ENCODE peak calls at places on chromosomes 6 and 20, in nine cellular contexts. X is colonic mucosa, B is K562, G is fibroblast of lung, Q is IMR-90, S is GM23248, O is neuronal stem cell, Y is kidney, H is astrocyte. K is an unnamed sample.

GRCh38 chr6:100892693-100893092 is 11.6 kb upstream of the ASCC3 start:
- DNase-seq in X (no peak), B (no peak), G (peak; percentile 7), Q (no peak), S (no peak), O (no peak), Y (no peak), H (no peak), K (no peak)

GRCh38 chr6:69680302-69680701 is 116.5 kb downstream of the LMBRD1 start:
- DNase-seq in X (no peak), B (no peak), G (no peak), Q (no peak), S (no peak), O (no peak), Y (no peak), H (no peak), K (no peak)

GRCh38 chr6:144064402-144064830 is 31.0 kb downstream of the SF3B5 start:
- DNase-seq in X (peak; percentile 58), B (peak; percentile 76), G (no peak), Q (no peak), S (peak; percentile 43), O (peak; percentile 32), Y (peak; percentile 80), H (no peak), K (peak; percentile 20)

GRCh38 chr6:74320076-74320475 is 624.1 kb downstream of the CD109 start:
- DNase-seq in X (no peak), B (no peak), G (no peak), Q (no peak), S (no peak), O (no peak), Y (no peak), H (no peak), K (no peak)

GRCh38 chr6:166005846-166006592 is 161.6 kb downstream of the TBXT start:
- DNase-seq in X (peak; percentile 32), B (no peak), G (peak; percentile 88), Q (peak; percentile 94), S (peak; percentile 80), O (no peak), Y (peak; percentile 89), H (peak; percentile 87), K (no peak)

GRCh38 chr6:41286544-41287346 is at the start of gene TREM1:
- DNase-seq in X (no peak), B (no peak), G (no peak), Q (peak; percentile 51), S (peak; percentile 87), O (no peak), Y (no peak), H (no peak), K (peak; percentile 4)

GRCh38 chr6:143823463-143824006 is 19.6 kb upstream of the LTV1 start:
- DNase-seq in X (no peak), B (no peak), G (peak; percentile 33), Q (peak; percentile 33), S (no peak), O (no peak), Y (no peak), H (no peak), K (no peak)

GRCh38 chr20:59182401-59183044 is 18.9 kb downstream of the ZNF831 start:
- DNase-seq in X (no peak), B (no peak), G (no peak), Q (no peak), S (no peak), O (no peak), Y (no peak), H (no peak), K (no peak)

GRCh38 chr6:26351544-26351953 is 13.4 kb upstream of the BTN3A2 start:
- DNase-seq in X (no peak), B (peak; percentile 52), G (peak; percentile 98), Q (peak; percentile 99), S (peak; percentile 94), O (no peak), Y (no peak), H (peak; percentile 97), K (peak; percentile 71)

GRCh38 chr6:17389274-17389847 is 4.0 kb upstream of the CAP2 start:
- DNase-seq in X (no peak), B (no peak), G (no peak), Q (peak; percentile 77), S (peak; percentile 74), O (no peak), Y (no peak), H (no peak), K (peak; percentile 73)

GRCh38 chr20:23637282-23638221 is at the start of gene CST3:
- DNase-seq in X (peak; percentile 94), B (peak; percentile 91), G (peak; percentile 87), Q (peak; percentile 81), S (peak; percentile 93), O (peak; percentile 64), Y (peak; percentile 97), H (peak; percentile 72), K (peak; percentile 95)

GRCh38 chr6:153965996-153966395 is 73.0 kb upstream of the OPRM1 start:
- DNase-seq in X (no peak), B (no peak), G (peak; percentile 47), Q (no peak), S (peak; percentile 6), O (no peak), Y (no peak), H (peak; percentile 49), K (peak; percentile 1)

GRCh38 chr6:99588618-99589289 is 17.9 kb upstream of the PRDM13 start:
- DNase-seq in X (peak; percentile 65), B (no peak), G (peak; percentile 71), Q (peak; percentile 59), S (peak; percentile 77), O (peak; percentile 65), Y (peak; percentile 84), H (peak; percentile 61), K (peak; percentile 69)

GRCh38 chr20:44187054-44187762 is at the start of gene JPH2:
- DNase-seq in X (peak; percentile 64), B (no peak), G (peak; percentile 79), Q (peak; percentile 67), S (peak; percentile 89), O (no peak), Y (no peak), H (peak; percentile 68), K (peak; percentile 88)

GRCh38 chr20:1881240-1881835 is 13.9 kb upstream of the SIRPA start:
- DNase-seq in X (no peak), B (no peak), G (no peak), Q (no peak), S (no peak), O (no peak), Y (no peak), H (no peak), K (no peak)

GRCh38 chr6:138824482-138825134 is 28.7 kb downstream of the ECT2L start:
- DNase-seq in X (no peak), B (no peak), G (peak; percentile 20), Q (peak; percentile 9), S (no peak), O (no peak), Y (no peak), H (peak; percentile 6), K (no peak)

DNA sequence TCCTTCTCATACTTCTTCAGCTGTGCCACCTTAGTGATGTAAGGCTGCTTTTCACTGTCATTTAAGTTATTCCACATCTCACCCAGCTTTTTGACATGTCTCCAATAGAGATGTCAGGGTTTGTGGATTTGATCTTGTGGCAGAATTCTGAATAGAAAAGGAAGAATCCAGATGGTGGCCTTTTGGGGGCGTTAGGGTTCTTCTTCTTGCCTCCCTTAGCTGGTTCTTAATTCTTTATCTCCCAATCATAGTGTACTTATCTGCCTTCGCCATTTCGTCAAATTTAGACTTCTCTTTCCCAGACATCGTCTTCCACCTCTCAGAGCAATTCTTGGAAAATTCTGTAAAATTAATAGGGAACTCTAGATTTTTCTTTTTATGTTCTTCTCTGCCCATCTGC is 422.9 kb downstream of the GJA1 start:
- DNase-seq in X (no peak), B (no peak), G (no peak), Q (no peak), S (no peak), O (no peak), Y (no peak), H (no peak), K (no peak)
- H3K9ac ChIP-seq in X (no peak overlapping the region), B (no peak overlapping the region), G (no peak overlapping the region), Q (no peak overlapping the region), S (no peak overlapping the region), O (no peak overlapping the region), Y (no peak overlapping the region), H (no peak overlapping the region), K (no peak overlapping the region)

DNA sequence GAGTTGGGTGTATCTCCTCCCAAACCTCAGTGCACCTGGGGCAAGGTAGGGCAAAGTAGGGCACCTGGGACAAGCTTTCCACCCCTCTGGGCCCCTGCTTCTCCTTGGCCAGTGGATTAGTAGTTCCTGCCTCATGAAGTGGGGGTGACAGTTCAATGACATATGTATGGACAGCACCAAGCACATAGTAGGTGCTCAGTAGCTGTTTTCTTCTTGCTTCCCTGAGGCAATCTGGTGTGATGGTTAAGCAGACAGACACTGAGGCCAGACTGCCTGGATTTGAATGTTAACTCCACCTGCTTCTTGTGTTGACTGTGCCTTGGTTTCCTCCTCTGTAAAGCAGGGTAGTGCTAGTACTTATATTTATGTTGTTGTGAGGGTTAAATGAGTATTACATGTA is 25.8 kb downstream of the EPB41L1 start:
- DNase-seq in X (no peak), B (no peak), G (no peak), Q (no peak), S (no peak), O (no peak), Y (peak; percentile 3), H (no peak), K (no peak)
- H3K4me3 ChIP-seq in X (no peak overlapping the region), B (no peak overlapping the region), G (no peak overlapping the region), Q (no peak overlapping the region), S (no peak overlapping the region), O (no peak overlapping the region), Y (no peak overlapping the region), H (no peak overlapping the region), K (no peak overlapping the region)

DNA sequence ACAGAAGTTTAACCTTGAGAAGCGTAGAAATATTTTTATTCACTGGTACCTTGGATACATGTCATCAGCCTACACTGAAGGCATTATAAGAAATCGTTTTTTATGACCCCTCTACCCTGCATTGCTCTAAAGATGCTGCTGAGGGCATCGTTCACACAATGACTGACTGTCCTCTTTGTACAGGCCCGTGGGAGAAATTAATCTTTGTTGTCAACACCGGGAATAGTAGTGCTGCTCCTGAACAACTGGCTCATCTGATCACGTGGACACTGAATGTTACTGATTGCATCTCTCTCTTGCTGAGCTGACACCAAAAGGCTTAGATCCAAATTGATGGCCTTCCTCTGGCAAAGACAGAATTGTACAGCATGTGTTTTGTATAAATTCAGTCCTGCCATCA is 157.1 kb upstream of the SMLR1 start:
- DNase-seq in X (no peak), B (no peak), G (no peak), Q (no peak), S (no peak), O (no peak), Y (no peak), H (no peak), K (no peak)
- H3K9ac ChIP-seq in X (no peak overlapping the region), B (no peak overlapping the region), G (no peak overlapping the region), Q (no peak overlapping the region), S (no peak overlapping the region), O (no peak overlapping the region), Y (no peak overlapping the region), H (no peak overlapping the region), K (no peak overlapping the region)

GRCh38 chr20:38630727-38631126 is 29.1 kb downstream of the ARHGAP40 start:
- DNase-seq in X (no peak), B (no peak), G (no peak), Q (no peak), S (no peak), O (no peak), Y (no peak), H (no peak), K (no peak)
- H3K4me3 ChIP-seq in X (no peak overlapping the region), B (no peak overlapping the region), G (no peak overlapping the region), Q (no peak overlapping the region), S (no peak overlapping the region), O (no peak overlapping the region), Y (no peak overlapping the region), H (no peak overlapping the region), K (no peak overlapping the region)

K was measured in adipocyte.